ENCODE peak calls at places on chromosomes 12 and 14, in four cellular contexts. One of them, this sample, is unnamed.

GRCh38 chr12:63007726-63008125 is 72.8 kb upstream of the PPM1H start:
- DNase-seq in HepG2: no peak
- DNase-seq in HCT116: no peak
- DNase-seq in K562: no peak
- DNase-seq in this sample: no peak

GRCh38 chr12:92408072-92408900 is 262.6 kb upstream of the BTG1 start:
- DNase-seq in HepG2: peak
- DNase-seq in HCT116: peak
- DNase-seq in K562: peak
- DNase-seq in this sample: peak

GRCh38 chr12:2669560-2669959 is 125.2 kb upstream of the FKBP4 start:
- DNase-seq in HepG2: no peak
- DNase-seq in HCT116: no peak
- DNase-seq in K562: no peak
- DNase-seq in this sample: no peak

GRCh38 chr14:77296155-77296554 is 24.5 kb downstream of the POMT2 start:
- DNase-seq in HepG2: no peak
- DNase-seq in HCT116: no peak
- DNase-seq in K562: no peak
- DNase-seq in this sample: no peak

GRCh38 chr12:119412811-119413794 is 78.6 kb downstream of the CCDC60 start:
- DNase-seq in HepG2: peak
- DNase-seq in HCT116: peak
- DNase-seq in K562: peak
- DNase-seq in this sample: peak

GRCh38 chr14:93857081-93857480 is 68.8 kb upstream of the PRIMA1 start:
- DNase-seq in HepG2: no peak
- DNase-seq in HCT116: no peak
- DNase-seq in K562: no peak
- DNase-seq in this sample: no peak

GRCh38 chr12:38222011-38222410 is 94.6 kb upstream of the ALG10B start:
- DNase-seq in HepG2: no peak
- DNase-seq in HCT116: no peak
- DNase-seq in K562: no peak
- DNase-seq in this sample: no peak

GRCh38 chr14:35292770-35293561 is 784 bp downstream of the PSMA6 start:
- DNase-seq in HepG2: no peak
- DNase-seq in HCT116: no peak
- DNase-seq in K562: no peak
- DNase-seq in this sample: no peak

GRCh38 chr14:68761391-68761790 is 31.5 kb downstream of the ZFP36L1 start:
- DNase-seq in HepG2: no peak
- DNase-seq in HCT116: no peak
- DNase-seq in K562: no peak
- DNase-seq in this sample: no peak

GRCh38 chr12:92897844-92898243 is 31.3 kb downstream of the EEA1 start:
- DNase-seq in HepG2: no peak
- DNase-seq in HCT116: no peak
- DNase-seq in K562: no peak
- DNase-seq in this sample: no peak

GRCh38 chr12:79121486-79121885 is 256.9 kb downstream of the SYT1 start:
- DNase-seq in HepG2: no peak
- DNase-seq in HCT116: peak
- DNase-seq in K562: no peak
- DNase-seq in this sample: peak

DNA sequence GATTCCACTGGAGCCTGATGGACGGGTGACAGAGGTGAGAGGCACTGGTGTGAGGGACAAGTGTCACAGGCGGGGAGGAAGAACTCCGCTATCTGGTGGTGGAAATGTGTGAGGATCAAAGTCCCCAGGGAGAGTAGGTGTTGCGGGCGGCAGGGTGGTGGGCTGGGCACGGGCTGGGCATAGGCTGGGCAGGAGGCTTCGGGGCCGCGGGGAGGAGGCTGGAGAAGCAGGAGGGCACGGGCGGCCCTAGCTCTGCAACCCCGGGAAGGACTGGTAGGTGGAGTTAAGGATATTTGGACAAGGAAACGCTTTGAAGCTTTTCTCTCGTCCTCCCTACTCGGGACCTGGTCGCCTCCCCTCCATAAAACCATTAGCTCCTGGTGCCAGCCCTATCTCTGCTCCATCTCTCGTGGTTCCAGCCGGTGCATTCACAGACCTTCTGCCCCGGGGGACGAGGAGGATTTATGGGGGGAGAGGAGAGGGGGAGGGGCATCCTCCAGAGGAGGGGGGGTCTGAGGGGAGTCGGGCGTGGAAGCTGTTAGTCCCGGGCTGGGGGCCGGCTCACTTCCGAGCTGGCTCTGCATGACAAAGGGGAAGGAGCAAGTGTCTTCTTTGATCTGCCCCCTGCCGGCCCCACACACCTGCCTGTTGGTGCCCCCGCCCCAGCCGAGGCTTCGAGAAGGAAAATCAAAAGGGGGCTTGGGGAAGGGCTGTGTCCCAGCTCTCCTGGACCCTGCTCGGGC is 478 bp downstream of the WNT5B start:
- DNase-seq in HepG2: peak
- DNase-seq in HCT116: no peak
- DNase-seq in K562: no peak
- DNase-seq in this sample: no peak
- TF ChIP-seq CEBPB in HepG2: no peak
- TF ChIP-seq CEBPB in HCT116: no peak
- TF ChIP-seq CEBPB in K562: no peak
- TF ChIP-seq CEBPB in this sample: no peak

DNA sequence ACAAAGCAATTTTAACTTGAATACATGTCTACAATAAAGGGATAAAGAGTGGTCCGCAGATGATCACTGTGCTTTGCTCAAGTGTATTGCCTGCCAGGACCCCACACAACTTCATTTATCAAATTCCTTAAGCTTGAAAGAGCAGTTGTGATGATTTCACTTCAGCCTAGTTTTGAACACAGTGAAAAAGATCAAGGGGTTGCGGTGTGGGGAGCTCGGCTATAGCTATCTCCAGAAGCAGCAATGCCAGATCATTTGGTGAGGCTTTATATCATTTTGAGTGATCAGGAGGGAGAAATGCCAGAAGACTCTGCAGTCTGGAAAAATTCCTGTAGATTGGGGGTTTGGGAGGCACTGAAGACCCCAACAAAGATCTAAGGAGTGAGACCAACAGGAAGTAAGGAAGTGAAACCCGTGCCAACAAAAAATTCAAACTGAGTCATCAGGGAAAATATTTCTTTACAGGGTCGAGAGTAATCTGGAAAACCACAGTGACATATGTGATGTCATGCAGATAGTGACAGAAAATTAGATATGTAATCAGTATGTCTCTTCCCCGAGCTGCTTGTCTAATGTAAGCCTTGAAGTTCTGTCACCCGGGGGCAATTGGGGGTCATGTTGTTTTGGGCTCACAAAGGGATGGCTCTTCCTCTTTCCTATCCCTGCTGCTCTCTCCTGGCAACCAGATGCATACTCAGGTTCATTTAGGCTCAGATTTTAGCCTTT is 221.8 kb downstream of the MSRB3 start:
- DNase-seq in HepG2: no peak
- DNase-seq in HCT116: peak
- DNase-seq in K562: no peak
- DNase-seq in this sample: no peak
- H3K4me3 ChIP-seq in HepG2: no peak
- H3K4me3 ChIP-seq in HCT116: peak
- H3K4me3 ChIP-seq in K562: no peak
- H3K4me3 ChIP-seq in this sample: no peak

DNA sequence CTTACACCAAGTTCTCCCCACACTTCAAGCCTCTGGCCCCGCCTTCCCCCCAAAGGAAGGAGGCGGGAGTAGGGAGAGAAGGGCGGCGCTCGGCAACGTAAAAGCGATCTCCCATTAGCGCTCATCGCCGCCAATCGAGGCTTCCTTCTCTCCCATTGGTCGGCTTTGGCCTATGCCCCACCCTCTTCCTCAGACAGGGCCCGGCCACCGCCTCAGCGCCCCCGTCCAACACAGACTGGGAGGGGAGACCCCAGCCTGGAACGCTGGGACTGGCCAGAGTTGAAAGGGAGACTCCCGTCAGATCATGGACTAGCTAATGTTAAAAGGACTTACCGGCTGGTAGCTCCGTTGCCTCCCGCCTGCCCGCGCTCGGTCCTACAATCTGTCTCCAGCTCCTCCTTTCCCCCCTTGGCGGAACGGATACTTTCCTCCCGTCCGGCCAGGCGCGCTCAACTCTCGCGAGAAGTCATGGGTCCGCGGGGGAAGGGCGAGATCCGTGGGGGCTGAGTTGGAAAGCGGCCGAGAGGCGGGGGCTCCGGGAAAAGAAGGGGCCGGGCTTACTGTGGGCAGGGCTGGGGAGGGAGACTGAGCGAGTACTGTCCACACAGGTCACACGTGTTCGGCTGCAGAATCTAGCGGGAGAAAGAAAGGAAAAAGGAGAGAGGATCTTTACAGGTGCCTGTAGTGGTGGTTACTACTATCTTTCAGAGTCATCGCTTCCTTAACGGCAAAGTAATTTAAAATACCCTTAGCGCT is at the start of gene ATF7:
- DNase-seq in HepG2: peak
- DNase-seq in HCT116: peak
- DNase-seq in K562: peak
- DNase-seq in this sample: peak
- TF ChIP-seq REST in HepG2: no peak
- TF ChIP-seq REST in HCT116: no peak
- TF ChIP-seq REST in K562: no peak
- TF ChIP-seq REST in this sample: peak

GRCh38 chr14:54672181-54672580 is 105.3 kb downstream of the SAMD4A start:
- DNase-seq in HepG2: no peak
- DNase-seq in HCT116: no peak
- DNase-seq in K562: no peak
- DNase-seq in this sample: no peak

GRCh38 chr14:54674342-54674741 is 107.4 kb downstream of the SAMD4A start:
- DNase-seq in HepG2: no peak
- DNase-seq in HCT116: no peak
- DNase-seq in K562: no peak
- DNase-seq in this sample: no peak

GRCh38 chr14:54672688-54673087 is 105.8 kb downstream of the SAMD4A start:
- DNase-seq in HepG2: no peak
- DNase-seq in HCT116: no peak
- DNase-seq in K562: no peak
- DNase-seq in this sample: no peak

GRCh38 chr14:54671537-54671936 is 104.6 kb downstream of the SAMD4A start:
- DNase-seq in HepG2: no peak
- DNase-seq in HCT116: no peak
- DNase-seq in K562: no peak
- DNase-seq in this sample: no peak

DNA sequence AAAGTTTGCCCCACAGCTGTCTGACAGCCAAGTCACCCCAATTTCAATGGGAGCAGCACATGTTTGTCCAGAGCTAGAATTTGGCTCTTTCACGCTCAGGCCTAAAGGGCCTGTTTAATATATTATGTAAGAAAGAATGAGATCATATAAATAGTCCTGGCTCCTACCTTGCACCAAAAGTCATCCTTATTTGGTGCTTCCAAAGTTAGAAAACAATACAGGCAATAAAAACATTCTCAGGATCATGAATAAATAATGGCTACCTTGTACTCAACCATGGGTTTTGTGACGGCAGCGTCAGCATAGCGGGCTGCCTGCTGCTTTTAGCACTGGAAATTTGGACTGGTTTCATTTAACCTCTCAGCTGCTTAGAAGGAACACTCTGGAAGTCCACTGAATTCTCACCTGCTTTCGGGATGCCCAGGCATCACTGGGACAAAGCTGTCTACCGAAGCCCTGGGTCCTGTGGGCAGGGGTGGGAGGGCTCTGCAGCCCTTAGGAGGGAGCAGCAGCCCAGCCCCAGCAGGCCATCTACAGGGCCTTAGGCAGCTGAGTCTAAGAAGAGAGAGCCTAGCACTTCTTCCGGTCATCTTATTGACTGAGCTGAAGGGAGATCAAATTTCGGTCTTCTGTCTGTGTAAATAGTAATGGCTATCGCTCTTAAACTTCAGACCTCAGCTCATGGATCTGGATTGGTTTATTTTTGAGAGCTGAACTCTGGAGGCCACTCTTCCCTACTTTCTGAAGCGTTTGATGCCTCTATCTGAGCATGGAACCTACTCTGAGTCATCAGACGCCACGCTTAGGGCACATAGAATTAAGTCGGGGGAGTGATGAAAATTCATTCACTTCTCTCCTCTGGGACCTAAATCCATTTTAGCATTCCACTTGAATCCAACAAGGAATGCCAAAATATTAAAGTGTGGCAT is 106.5 kb downstream of the SAMD4A start:
- DNase-seq in HepG2: no peak
- DNase-seq in HCT116: no peak
- DNase-seq in K562: peak
- DNase-seq in this sample: no peak
- TF ChIP-seq CEBPB in HepG2: no peak
- TF ChIP-seq CEBPB in HCT116: no peak
- TF ChIP-seq CEBPB in K562: no peak
- TF ChIP-seq CEBPB in this sample: no peak

GRCh38 chr12:17976202-17976601 is 113.8 kb downstream of the RERGL start:
- DNase-seq in HepG2: no peak
- DNase-seq in HCT116: no peak
- DNase-seq in K562: no peak
- DNase-seq in this sample: no peak
- H3K4me3 ChIP-seq in HepG2: no peak
- H3K4me3 ChIP-seq in HCT116: no peak
- H3K4me3 ChIP-seq in K562: no peak
- H3K4me3 ChIP-seq in this sample: no peak

DNA sequence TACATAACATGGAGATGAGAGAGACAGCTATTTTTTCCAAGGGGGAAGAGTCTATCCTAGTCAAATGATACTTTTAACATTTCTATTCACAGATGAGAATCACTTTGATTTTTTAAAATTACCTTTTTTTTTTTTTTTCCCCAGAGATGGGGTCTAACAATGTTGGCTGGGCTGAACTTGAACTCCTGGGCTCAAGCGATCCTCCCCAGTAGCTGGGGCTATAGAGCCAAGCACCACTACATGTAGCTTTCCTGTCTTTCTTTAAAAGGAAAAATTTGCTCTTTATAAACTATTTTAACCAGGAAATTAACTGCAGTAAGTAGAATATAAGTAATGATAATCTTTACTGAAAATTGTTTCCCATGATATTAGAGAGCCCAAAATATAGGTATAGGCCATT is 3.3 kb downstream of the PRICKLE1 start:
- DNase-seq in HepG2: no peak
- DNase-seq in HCT116: no peak
- DNase-seq in K562: no peak
- DNase-seq in this sample: no peak
- TF ChIP-seq REST in HepG2: no peak
- TF ChIP-seq REST in HCT116: no peak
- TF ChIP-seq REST in K562: no peak
- TF ChIP-seq REST in this sample: no peak

GRCh38 chr12:99453831-99454538 is 193.6 kb upstream of the GARIN6 start:
- DNase-seq in HepG2: no peak
- DNase-seq in HCT116: no peak
- DNase-seq in K562: no peak
- DNase-seq in this sample: no peak
- TF ChIP-seq CEBPB in HepG2: no peak
- TF ChIP-seq CEBPB in HCT116: no peak
- TF ChIP-seq CEBPB in K562: no peak
- TF ChIP-seq CEBPB in this sample: no peak

This sample was measured in A549.